ENCODE peak calls at places on chromosomes 16 and 17, in seven cellular contexts. E is astrocyte of the spinal cord; C is LoVo; V is stimulated activated CD4-positive, alpha-beta T cell treated with anti-CD3 and anti-CD28 coated beads, TNF-alpha, amount 100 ng/mL, for 24 hours; Q is ovary; Z is ureter; O is frontal cortex. X is an unnamed sample.

GRCh38 chr17:31696184-31696602 is 162.9 kb downstream of the COPRS start:
- DNase-seq in E (peak), C (no peak), V (no peak), Q (peak), Z (peak), O (peak), X (no peak)

GRCh38 chr17:2215616-2216364 is 87.8 kb downstream of the SMG6 start:
- DNase-seq in E (peak), C (no peak), V (peak), Q (peak), Z (peak), O (peak), X (no peak)

GRCh38 chr16:56897026-56897799 is 32.2 kb downstream of the SLC12A3 start:
- DNase-seq in E (no peak), C (no peak), V (no peak), Q (no peak), Z (no peak), O (no peak), X (no peak)

GRCh38 chr17:46782250-46782953 is 36.1 kb downstream of the WNT3 start:
- DNase-seq in E (peak), C (peak), V (no peak), Q (no peak), Z (no peak), O (no peak), X (peak)

GRCh38 chr17:43094129-43094834 is 30.9 kb downstream of the BRCA1 start:
- DNase-seq in E (peak), C (no peak), V (no peak), Q (no peak), Z (no peak), O (no peak), X (no peak)

GRCh38 chr16:67398546-67399217 is 5.4 kb upstream of the TPPP3 start:
- DNase-seq in E (no peak), C (no peak), V (no peak), Q (peak), Z (no peak), O (no peak), X (no peak)

GRCh38 chr16:23952128-23953041 is 116.6 kb downstream of the PRKCB start:
- DNase-seq in E (peak), C (no peak), V (no peak), Q (no peak), Z (peak), O (no peak), X (no peak)

GRCh38 chr16:69555437-69555836 is 10.3 kb upstream of the NFAT5 start:
- DNase-seq in E (no peak), C (no peak), V (no peak), Q (no peak), Z (no peak), O (no peak), X (no peak)

GRCh38 chr17:38883592-38884526 is 14.0 kb downstream of the LASP1 start:
- DNase-seq in E (peak), C (no peak), V (no peak), Q (no peak), Z (no peak), O (no peak), X (no peak)

GRCh38 chr16:17160285-17160854 is 310.4 kb downstream of the XYLT1 start:
- DNase-seq in E (peak), C (no peak), V (no peak), Q (no peak), Z (no peak), O (peak), X (no peak)

GRCh38 chr16:86202267-86202666 is 303.3 kb downstream of the IRF8 start:
- DNase-seq in E (no peak), C (no peak), V (no peak), Q (no peak), Z (no peak), O (no peak), X (no peak)

GRCh38 chr17:6476834-6477210 is 32.6 kb downstream of the PIMREG start:
- DNase-seq in E (no peak), C (no peak), V (no peak), Q (no peak), Z (no peak), O (no peak), X (no peak)

GRCh38 chr16:3131755-3132377 is 3.0 kb upstream of the ZNF213 start:
- DNase-seq in E (peak), C (peak), V (no peak), Q (no peak), Z (no peak), O (no peak), X (no peak)

GRCh38 chr17:69820881-69821473 is 254.0 kb upstream of the KCNJ16 start:
- DNase-seq in E (no peak), C (no peak), V (no peak), Q (no peak), Z (no peak), O (no peak), X (no peak)

GRCh38 chr17:56481654-56482053 is 111.8 kb upstream of the NOG start:
- DNase-seq in E (no peak), C (no peak), V (no peak), Q (no peak), Z (no peak), O (no peak), X (no peak)

GRCh38 chr16:25434061-25434460 is 176.4 kb upstream of the ZKSCAN2 start:
- DNase-seq in E (no peak), C (no peak), V (no peak), Q (no peak), Z (no peak), O (no peak), X (no peak)

X was measured in A549.